ENCODE peak calls at places on chromosomes 4 and X, in four cellular contexts. I, V, M and B are unnamed samples.

GRCh38 chr4:83905952-83906351 is 370.0 kb downstream of the GPAT3 start:
- DNase-seq in M (peak; percentile 48), I (no peak), V (no peak), B (no peak)

GRCh38 chr4:105637409-105638258 is 70.9 kb downstream of the INTS12 start:
- DNase-seq in V (no peak), I (peak; percentile 43), M (no peak), B (no peak)

GRCh38 chrX:73683236-73683859 is 120.4 kb downstream of the CHIC1 start:
- DNase-seq in V (peak; percentile 2), M (no peak), I (peak; percentile 31), B (peak; percentile 3)

GRCh38 chr4:168119100-168119499 is 26.8 kb downstream of the ANXA10 start:
- DNase-seq in I (no peak), V (no peak), M (no peak), B (no peak)

GRCh38 chr4:38902695-38903094 is 35.1 kb downstream of the FAM114A1 start:
- DNase-seq in V (no peak), I (peak; percentile 47), M (no peak), B (no peak)

GRCh38 chrX:72142094-72142843 is 10.6 kb upstream of the RTL5 start:
- DNase-seq in M (no peak), V (no peak), I (no peak), B (no peak)

GRCh38 chr4:47852121-47852520 is 14.3 kb upstream of the CORIN start:
- DNase-seq in V (peak; percentile 45), I (peak; percentile 86), M (no peak), B (no peak)

GRCh38 chr4:130603043-130603442 is 1507.1 kb downstream of the C4orf33 start:
- DNase-seq in M (no peak), V (no peak), I (no peak), B (no peak)

GRCh38 chr4:82746705-82747567 is 51.7 kb downstream of the SCD5 start:
- DNase-seq in I (no peak), V (no peak), M (no peak), B (no peak)

GRCh38 chr4:46432923-46433322 is 43.0 kb upstream of the GABRA2 start:
- DNase-seq in I (peak; percentile 72), V (no peak), M (no peak), B (no peak)

GRCh38 chrX:30483996-30484395 is 93.6 kb downstream of the TASL start:
- DNase-seq in M (no peak), V (no peak), I (no peak), B (no peak)

GRCh38 chr4:52987401-52988056 is 125.4 kb downstream of the RASL11B start:
- DNase-seq in M (no peak), I (peak; percentile 43), V (no peak), B (no peak)

GRCh38 chrX:34521563-34521962 is 135.5 kb downstream of the TMEM47 start:
- DNase-seq in M (no peak), V (no peak), I (no peak), B (no peak)
- TF ChIP-seq CTCF in M (no peak), V (no peak), I (no peak), B (peak; percentile 10)

GRCh38 chr4:156781852-156782251 is 189.7 kb downstream of the PDGFC start:
- DNase-seq in M (no peak), I (no peak), V (no peak), B (no peak)
- TF ChIP-seq CTCF in M (no peak), I (no peak), V (no peak), B (no peak)

DNA sequence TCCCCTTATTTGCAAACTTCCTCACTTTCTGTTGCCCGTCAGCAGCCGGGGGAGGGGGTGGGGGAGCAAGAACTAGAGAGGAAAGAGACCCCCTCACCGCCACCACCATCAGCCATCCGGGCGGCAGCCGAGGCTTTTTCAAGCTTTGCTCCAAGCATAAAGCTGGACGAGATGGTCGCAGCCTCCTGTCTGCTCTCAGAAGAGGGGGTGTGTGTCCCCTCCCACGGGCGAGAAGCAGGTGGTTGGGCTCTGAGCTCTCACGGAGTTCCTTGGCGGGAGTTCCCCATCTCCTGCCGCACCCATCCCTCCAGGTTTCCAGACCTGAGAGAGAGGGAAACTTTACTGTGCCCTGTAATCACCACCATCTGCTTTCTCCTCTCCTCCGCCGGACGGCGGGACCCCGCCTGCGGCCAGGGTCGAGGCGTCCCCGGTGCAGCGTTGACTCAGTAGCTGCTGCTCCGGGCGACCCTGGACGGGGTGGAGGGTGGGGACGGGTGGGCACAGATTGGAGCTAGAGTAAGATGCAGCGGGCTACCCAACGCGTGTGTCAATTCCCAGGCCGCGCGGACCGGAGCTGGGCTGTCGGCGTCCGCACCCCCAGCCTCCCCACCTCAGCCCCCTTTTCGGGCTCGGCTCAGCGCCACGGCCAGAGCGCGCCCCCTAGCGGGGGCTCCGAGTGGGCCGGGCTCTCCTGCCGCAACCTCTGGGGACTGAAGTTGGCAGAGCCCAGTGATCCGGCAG is 4.8 kb upstream of the ARX start:
- DNase-seq in I (no peak), M (peak; percentile 77), V (no peak), B (no peak)
- TF ChIP-seq CTCF in I (peak; percentile 34), M (peak; percentile 76), V (peak; percentile 45), B (peak; percentile 34)

GRCh38 chr4:145181091-145181501 is 707 bp upstream of the OTUD4 start:
- DNase-seq in M (no peak), V (no peak), I (no peak), B (no peak)

GRCh38 chr4:145179201-145179860 is 1.1 kb downstream of the OTUD4 start:
- DNase-seq in M (peak; percentile 36), V (no peak), I (peak; percentile 70), B (no peak)

GRCh38 chr4:145182212-145182611 is 1.8 kb upstream of the OTUD4 start:
- DNase-seq in I (no peak), M (no peak), V (no peak), B (no peak)

GRCh38 chr4:145178740-145179139 is 1.6 kb downstream of the OTUD4 start:
- DNase-seq in M (no peak), V (no peak), I (no peak), B (no peak)

GRCh38 chr4:145180298-145181090 is at the start of gene OTUD4:
- DNase-seq in V (peak; percentile 80), I (peak; percentile 98), M (peak; percentile 94), B (peak; percentile 92)
- TF ChIP-seq CTCF in V (peak; percentile 15), I (peak; percentile 13), M (no peak), B (peak; percentile 12)